ENCODE peak calls at places on chromosomes 11 and 22, in six cellular contexts. K is IMR-90, J is A549, M is GM12878, O is SK-N-SH, C is K562. W is an unnamed sample.

GRCh38 chr11:45659818-45660160 is 5.6 kb downstream of the CHST1 start:
- DNase-seq in J (no peak), M (no peak), C (no peak), O (peak), K (no peak), W (no peak)

GRCh38 chr22:43893266-43893665 is 1.5 kb upstream of the PNPLA5 start:
- DNase-seq in O (no peak), J (no peak), M (no peak), K (no peak), C (no peak), W (no peak)

GRCh38 chr11:100805509-100806199 is 118.6 kb downstream of the ARHGAP42 start:
- DNase-seq in O (no peak), M (no peak), J (no peak), C (no peak), K (peak), W (no peak)

GRCh38 chr11:30172872-30173271 is 57.9 kb upstream of the FSHB start:
- DNase-seq in K (no peak), O (no peak), M (no peak), C (no peak), J (no peak), W (no peak)

GRCh38 chr11:114354076-114354475 is 46.2 kb downstream of the C11orf71 start:
- DNase-seq in O (no peak), K (peak), J (peak), M (no peak), C (peak), W (no peak)

GRCh38 chr22:45468872-45469572 is 33.7 kb upstream of the FBLN1 start:
- DNase-seq in J (no peak), O (no peak), M (no peak), K (peak), C (no peak), W (no peak)

GRCh38 chr11:73157141-73158010 is 15.3 kb upstream of the FCHSD2 start:
- DNase-seq in C (no peak), O (peak), M (no peak), J (no peak), K (peak), W (peak)

GRCh38 chr22:29916007-29916544 is 33.1 kb downstream of the MTMR3 start:
- DNase-seq in M (no peak), K (peak), O (no peak), J (no peak), C (no peak), W (no peak)

GRCh38 chr22:45229181-45229580 is 11.5 kb downstream of the KIAA0930 start:
- DNase-seq in C (no peak), J (no peak), K (no peak), M (no peak), O (no peak), W (no peak)

GRCh38 chr11:134033696-134034491 is 35.0 kb upstream of the JAM3 start:
- DNase-seq in J (peak), M (no peak), K (peak), O (peak), C (peak), W (peak)

GRCh38 chr11:36215688-36216050 is 73.6 kb downstream of the COMMD9 start:
- DNase-seq in M (no peak), K (no peak), O (no peak), J (no peak), C (no peak), W (no peak)

GRCh38 chr11:67405196-67405567 is 1.3 kb downstream of the TBC1D10C start:
- DNase-seq in J (no peak), K (no peak), M (no peak), C (no peak), O (no peak), W (no peak)

GRCh38 chr11:12628322-12628721 is 45.9 kb upstream of the TEAD1 start:
- DNase-seq in K (no peak), J (no peak), C (no peak), O (peak), M (no peak), W (no peak)

GRCh38 chr11:35912883-35913614 is 30.8 kb upstream of the LDLRAD3 start:
- DNase-seq in O (no peak), M (no peak), J (no peak), K (no peak), C (no peak), W (no peak)

GRCh38 chr11:5973530-5973929 is 5.2 kb upstream of the OR56A5 start:
- DNase-seq in O (no peak), C (no peak), M (no peak), J (no peak), K (no peak), W (no peak)

GRCh38 chr11:68468217-68468828 is 7.8 kb downstream of the PPP6R3 start:
- DNase-seq in O (no peak), K (no peak), J (no peak), C (no peak), M (no peak), W (peak)

GRCh38 chr11:68893282-68893681 is 10.3 kb downstream of the MRPL21 start:
- DNase-seq in J (no peak), O (no peak), M (no peak), K (no peak), C (no peak), W (no peak)

GRCh38 chr11:72553748-72554147 is 119.4 kb upstream of the CLPB start:
- DNase-seq in O (no peak), C (peak), K (no peak), J (peak), M (no peak), W (no peak)

GRCh38 chr11:3060436-3061025 is 3.3 kb upstream of the CARS1 start:
- DNase-seq in M (no peak), J (no peak), O (no peak), C (no peak), K (no peak), W (no peak)

GRCh38 chr11:93736129-93736528 is 5.2 kb downstream of the TAF1D start:
- DNase-seq in M (no peak), C (no peak), O (no peak), K (peak), J (no peak), W (no peak)

GRCh38 chr11:61949169-61950034 is 749 bp upstream of the BEST1 start:
- DNase-seq in M (no peak), C (peak), O (peak), K (peak), J (peak), W (peak)

GRCh38 chr22:37905534-37906363 is at the start of gene MICALL1:
- DNase-seq in M (no peak), J (peak), C (peak), O (peak), K (peak), W (no peak)

GRCh38 chr11:88313441-88313840 is 24.1 kb downstream of the CTSC start:
- DNase-seq in J (no peak), O (no peak), M (no peak), C (no peak), K (peak), W (no peak)

GRCh38 chr11:119446434-119446833 is 23.5 kb upstream of the THY1 start:
- DNase-seq in J (no peak), C (no peak), M (no peak), O (no peak), K (no peak), W (no peak)

GRCh38 chr22:24875862-24876506 is 70.0 kb downstream of the SGSM1 start:
- DNase-seq in M (no peak), O (no peak), C (peak), K (no peak), J (peak), W (no peak)

GRCh38 chr11:35661539-35661938 is 1.0 kb upstream of the TRIM44 start:
- DNase-seq in K (no peak), M (no peak), J (no peak), C (no peak), O (no peak), W (no peak)

GRCh38 chr22:17633217-17633997 is 4.9 kb upstream of the ATP6V1E1 start:
- DNase-seq in J (peak), C (peak), K (peak), O (no peak), M (no peak), W (peak)

GRCh38 chr11:25593221-25593620 is 738.7 kb upstream of the ANO3 start:
- DNase-seq in K (no peak), C (no peak), J (no peak), O (peak), M (no peak), W (no peak)

GRCh38 chr11:68889948-68890446 is 13.6 kb downstream of the MRPL21 start:
- DNase-seq in J (peak), M (no peak), O (peak), C (peak), K (peak), W (no peak)

GRCh38 chr11:69992943-69993694 is 85.0 kb upstream of the ANO1 start:
- DNase-seq in K (no peak), O (no peak), C (no peak), M (no peak), J (no peak), W (no peak)

GRCh38 chr22:25759825-25760231 is 17.8 kb downstream of the MYO18B start:
- DNase-seq in K (peak), M (no peak), J (peak), C (no peak), O (no peak), W (peak)

GRCh38 chr11:61830318-61831105 is 2.4 kb downstream of the FADS2 start:
- DNase-seq in M (no peak), K (peak), C (no peak), O (no peak), J (no peak), W (no peak)

DNA sequence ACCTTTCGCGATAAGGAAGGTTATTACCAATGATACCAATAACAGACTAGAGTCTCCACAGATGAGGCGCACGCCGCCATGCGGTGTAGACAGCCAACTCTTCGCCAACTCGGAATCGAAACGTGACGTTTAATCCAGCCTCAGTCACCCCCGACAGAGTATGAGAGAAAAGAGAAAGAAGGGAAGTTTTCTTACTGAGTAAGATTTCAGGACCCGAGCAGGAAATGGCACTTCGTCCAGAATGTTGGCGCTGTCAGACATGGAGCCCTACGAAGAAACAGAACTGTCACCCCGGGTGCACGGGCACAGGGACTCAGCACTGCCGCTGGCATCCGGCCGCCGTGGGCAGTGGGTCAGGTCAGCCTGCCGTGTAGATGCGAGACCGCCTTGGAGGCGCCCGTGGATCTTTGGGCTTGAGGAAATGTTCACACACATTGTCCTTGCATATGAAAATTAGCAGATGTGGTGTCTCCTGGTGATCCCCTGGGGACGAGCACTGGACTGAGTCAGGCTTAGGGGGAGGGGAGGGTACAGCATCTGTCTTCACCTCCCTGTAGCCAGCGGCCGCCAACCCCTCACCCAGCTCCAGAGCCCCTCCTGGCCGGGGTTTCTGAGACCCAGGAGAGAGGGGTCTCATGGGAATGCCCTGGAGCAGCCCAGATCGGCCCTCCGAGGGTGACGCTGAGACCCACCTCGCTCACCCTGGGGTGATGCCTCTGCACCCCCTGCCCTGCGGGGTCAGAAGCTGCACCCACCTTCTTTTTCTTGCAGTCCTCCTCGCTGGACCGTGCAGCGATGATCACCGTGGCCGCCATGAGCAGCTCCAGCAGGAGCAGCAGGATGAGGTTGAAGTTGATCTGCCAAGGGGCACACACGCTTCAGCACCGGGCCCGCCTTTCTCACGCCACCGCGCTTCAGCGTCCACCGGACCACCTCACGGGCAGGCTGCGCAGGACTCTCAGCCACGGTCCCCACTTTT is 8.3 kb downstream of the MLC1 start:
- DNase-seq in K (no peak), M (no peak), C (no peak), J (no peak), O (peak), W (no peak)
- TF ChIP-seq SMC3 in K (no peak), M (no peak), C (no peak), J (no peak), O (no peak), W (no peak)

DNA sequence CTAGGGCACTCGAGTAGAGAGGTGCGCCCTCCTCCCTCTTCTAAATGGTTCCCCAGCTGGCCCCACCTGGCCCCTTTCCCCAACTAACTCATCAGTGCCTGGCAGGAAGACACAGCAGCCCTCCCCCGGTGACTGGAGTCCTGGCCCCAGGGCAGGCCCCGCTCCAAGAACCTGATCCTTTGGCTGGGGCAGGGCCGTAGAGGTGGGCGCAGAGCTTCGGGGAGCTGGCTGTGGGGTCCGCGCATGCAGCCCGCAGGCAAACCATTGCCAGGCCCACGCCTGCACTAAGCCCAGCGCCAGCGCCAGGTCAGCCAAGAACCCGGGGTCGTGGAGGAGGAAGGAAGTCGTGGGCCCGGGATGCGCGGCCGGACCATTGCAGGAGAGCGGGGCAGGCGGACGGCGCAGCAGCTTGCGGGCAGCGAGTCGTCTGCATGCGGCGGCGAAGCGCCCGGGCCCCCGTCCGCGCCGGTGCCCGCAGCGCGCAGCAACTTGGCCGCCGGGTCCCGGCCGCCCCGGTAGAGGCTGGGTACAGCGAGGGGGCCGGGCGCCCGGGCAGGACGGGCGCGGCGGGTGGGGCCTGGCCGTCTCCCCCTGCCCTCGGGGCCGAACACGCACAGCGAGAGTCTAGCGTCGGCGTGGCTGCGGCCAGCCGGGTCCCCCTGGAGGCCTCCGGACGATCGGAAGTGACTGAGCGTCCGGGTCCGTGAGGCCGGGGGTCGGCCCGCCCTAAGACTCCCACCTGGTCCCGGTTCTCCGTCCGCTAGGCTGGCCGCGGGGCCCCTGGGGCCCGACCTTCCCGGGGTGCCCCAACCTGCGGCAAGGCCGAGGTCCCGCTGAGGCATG is 951 bp upstream of the TRABD start:
- DNase-seq in M (no peak), J (no peak), O (no peak), K (no peak), C (no peak), W (no peak)
- TF ChIP-seq SMC3 in M (no peak), J (no peak), O (no peak), K (no peak), C (no peak), W (no peak)

GRCh38 chr22:32662587-32662915 is 139.0 kb upstream of the TIMP3 start:
- DNase-seq in K (no peak), J (no peak), M (no peak), O (no peak), C (no peak), W (no peak)

GRCh38 chr22:32665676-32666075 is 135.8 kb upstream of the TIMP3 start:
- DNase-seq in M (no peak), J (no peak), C (no peak), K (peak), O (no peak), W (no peak)

GRCh38 chr22:32660292-32660691 is 141.2 kb upstream of the TIMP3 start:
- DNase-seq in M (no peak), J (peak), C (peak), K (peak), O (peak), W (peak)

GRCh38 chr22:32661737-32662586 is 139.5 kb upstream of the TIMP3 start:
- DNase-seq in K (peak), O (no peak), J (no peak), M (no peak), C (no peak), W (no peak)

GRCh38 chr22:32661296-32661695 is 140.2 kb upstream of the TIMP3 start:
- DNase-seq in C (no peak), O (no peak), J (no peak), M (no peak), K (peak), W (no peak)
- TF ChIP-seq SMC3 in C (no peak), O (no peak), J (no peak), M (no peak), K (peak), W (no peak)

GRCh38 chr22:49862408-49862776 is 8.7 kb downstream of the ZBED4 start:
- DNase-seq in J (no peak), K (no peak), M (no peak), O (no peak), C (no peak), W (no peak)
- TF ChIP-seq SMC3 in J (no peak), K (no peak), M (no peak), O (no peak), C (no peak), W (no peak)

W was measured in HepG2.